ENCODE peak calls at places on chromosomes 1 and 21, in seven cellular contexts. D is lung microvascular endothelial cell, F is non-pigmented ciliary epithelial cell, S is left colon, T is T-cell, A is NCI-H774, P is HS-27A. E is an unnamed sample.

GRCh38 chr1:210259496-210259895 is 26.9 kb downstream of the SERTAD4 start:
- DNase-seq in D (no peak), P (no peak), F (no peak), A (no peak), S (no peak), T (no peak), E (no peak)

GRCh38 chr1:23421343-23421742 is 3.2 kb downstream of the TCEA3 start:
- DNase-seq in D (no peak), A (no peak), T (no peak), F (no peak), S (no peak), P (no peak), E (no peak)

GRCh38 chr1:184152944-184153343 is 101.4 kb downstream of the TSEN15 start:
- DNase-seq in T (no peak), S (no peak), A (no peak), D (no peak), P (no peak), F (no peak), E (no peak)

GRCh38 chr1:30374400-30375070 is 348.9 kb downstream of the MATN1 start:
- DNase-seq in S (no peak), A (no peak), T (no peak), P (no peak), D (no peak), F (no peak), E (no peak)

GRCh38 chr1:8343464-8344001 is 25.6 kb downstream of the SLC45A1 start:
- DNase-seq in S (peak; percentile 57), F (peak; percentile 79), D (peak; percentile 94), P (peak; percentile 96), T (no peak), A (no peak), E (no peak)

GRCh38 chr1:10905841-10906655 is 106.4 kb upstream of the TARDBP start:
- DNase-seq in A (no peak), P (no peak), T (no peak), F (no peak), S (no peak), D (no peak), E (no peak)

GRCh38 chr1:202017385-202018225 is 7.2 kb downstream of the ELF3 start:
- DNase-seq in S (peak; percentile 91), F (no peak), D (no peak), P (no peak), A (peak; percentile 34), T (no peak), E (no peak)

GRCh38 chr1:15618685-15619525 is 1.6 kb downstream of the DDI2 start:
- DNase-seq in D (peak; percentile 37), P (no peak), F (no peak), S (no peak), T (no peak), A (no peak), E (no peak)

GRCh38 chr1:46401964-46402626 is 8.0 kb downstream of the FAAH start:
- DNase-seq in P (no peak), T (no peak), S (peak; percentile 89), D (peak; percentile 67), F (peak; percentile 77), A (peak; percentile 70), E (no peak)

GRCh38 chr1:9145021-9145668 is 16.2 kb upstream of the GPR157 start:
- DNase-seq in A (no peak), S (no peak), T (no peak), D (peak; percentile 76), F (no peak), P (no peak), E (no peak)

GRCh38 chr1:112957133-112957812 is 1.3 kb upstream of the SLC16A1 start:
- DNase-seq in A (no peak), P (peak; percentile 41), S (peak; percentile 45), F (peak; percentile 74), D (peak; percentile 86), T (no peak), E (peak; percentile 85)

GRCh38 chr1:169696273-169697100 is 14.9 kb downstream of the SELL start:
- DNase-seq in T (no peak), D (no peak), S (no peak), F (no peak), P (no peak), A (no peak), E (no peak)

GRCh38 chr1:100462291-100463040 is 75.5 kb upstream of the GPR88 start:
- DNase-seq in D (no peak), T (no peak), F (no peak), S (no peak), A (no peak), P (no peak), E (no peak)

GRCh38 chr1:160193091-160193819 is 2.9 kb downstream of the CASQ1 start:
- DNase-seq in D (peak; percentile 86), A (peak; percentile 80), S (peak; percentile 62), P (peak; percentile 49), T (peak; percentile 65), F (peak; percentile 60), E (peak; percentile 41)

GRCh38 chr1:203607169-203607873 is 19.3 kb upstream of the ATP2B4 start:
- DNase-seq in T (peak; percentile 47), S (no peak), D (peak; percentile 94), F (peak; percentile 87), P (peak; percentile 81), A (no peak), E (peak; percentile 91)

GRCh38 chr1:198878566-198878965 is 239.7 kb downstream of the PTPRC start:
- DNase-seq in S (no peak), T (no peak), D (no peak), F (no peak), A (no peak), P (no peak), E (no peak)

GRCh38 chr1:31715097-31715872 is 11.5 kb upstream of the COL16A1 start:
- DNase-seq in A (peak; percentile 97), D (peak; percentile 82), F (peak; percentile 60), T (no peak), P (peak; percentile 92), S (peak; percentile 96), E (no peak)

GRCh38 chr1:215636258-215636965 is 69.3 kb downstream of the KCTD3 start:
- DNase-seq in D (no peak), T (no peak), F (no peak), S (peak; percentile 30), A (no peak), P (no peak), E (no peak)

GRCh38 chr1:20058531-20058930 is 11.5 kb upstream of the PLA2G5 start:
- DNase-seq in S (no peak), A (no peak), D (peak; percentile 75), F (peak; percentile 79), P (no peak), T (no peak), E (peak; percentile 71)

GRCh38 chr1:213381572-213382084 is 330.6 kb downstream of the RPS6KC1 start:
- DNase-seq in F (no peak), D (no peak), S (no peak), T (no peak), A (peak; percentile 36), P (no peak), E (no peak)

GRCh38 chr1:109249654-109250401 is 489 bp downstream of the CELSR2 start:
- DNase-seq in A (no peak), S (no peak), P (no peak), D (no peak), F (no peak), T (no peak), E (no peak)

GRCh38 chr1:63935148-63935547 is 161.3 kb downstream of the ROR1 start:
- DNase-seq in D (no peak), T (no peak), S (no peak), P (no peak), A (peak; percentile 15), F (no peak), E (no peak)

GRCh38 chr1:77888429-77889239 is at the start of gene NEXN:
- DNase-seq in D (peak; percentile 68), A (no peak), F (peak; percentile 34), S (peak; percentile 66), T (no peak), P (peak; percentile 59), E (no peak)

GRCh38 chr1:223712184-223712855 is at the start of gene CAPN2:
- DNase-seq in D (peak; percentile 91), S (peak; percentile 75), A (peak; percentile 61), F (no peak), T (peak; percentile 42), P (no peak), E (no peak)

GRCh38 chr1:214378492-214378891 is 97.5 kb downstream of the SMYD2 start:
- DNase-seq in P (no peak), T (no peak), S (no peak), A (no peak), F (no peak), D (no peak), E (no peak)

GRCh38 chr21:26964379-26964778 is 2.5 kb downstream of the ADAMTS5 start:
- DNase-seq in T (no peak), S (peak; percentile 34), A (no peak), P (no peak), F (no peak), D (no peak), E (no peak)

GRCh38 chr1:45994423-45994822 is 138.0 kb downstream of the PIK3R3 start:
- DNase-seq in A (no peak), T (no peak), S (no peak), P (no peak), F (no peak), D (no peak), E (no peak)

GRCh38 chr1:160724445-160725242 is 13.0 kb upstream of the CD48 start:
- DNase-seq in S (no peak), F (no peak), P (no peak), D (no peak), T (no peak), A (no peak), E (peak; percentile 68)

GRCh38 chr1:210250665-210250997 is 18.0 kb downstream of the SERTAD4 start:
- DNase-seq in S (peak; percentile 58), A (peak; percentile 9), T (no peak), F (no peak), D (peak; percentile 20), P (no peak), E (no peak)